ENCODE peak calls at places on chromosomes 16 and 17, in seven cellular contexts. N is mesendoderm; V is fibroblast of pulmonary artery; I is NCI-H774; A is effector CD4-positive, alpha-beta T cell; Z is NCI-H460; H is RCC 7860. X is an unnamed sample.

GRCh38 chr16:88372522-88372921 is 10.2 kb upstream of the ZNF469 start:
- DNase-seq in N (no peak), V (no peak), I (no peak), A (no peak), Z (no peak), H (no peak), X (no peak)

GRCh38 chr17:3812771-3813170 is 11.8 kb upstream of the ITGAE start:
- DNase-seq in N (peak), V (peak), I (no peak), A (no peak), Z (peak), H (no peak), X (no peak)

GRCh38 chr17:83151442-83152220 is 72.2 kb downstream of the METRNL start:
- DNase-seq in N (peak), V (no peak), I (no peak), A (no peak), Z (no peak), H (no peak), X (peak)

GRCh38 chr17:75822119-75822799 is 21.9 kb downstream of the UNC13D start:
- DNase-seq in N (no peak), V (no peak), I (peak), A (no peak), Z (no peak), H (no peak), X (no peak)

GRCh38 chr17:17628388-17629008 is 37.0 kb upstream of the PEMT start:
- DNase-seq in N (no peak), V (no peak), I (no peak), A (no peak), Z (no peak), H (no peak), X (no peak)

GRCh38 chr17:5042152-5043022 is 7.2 kb upstream of the SLC52A1 start:
- DNase-seq in N (no peak), V (no peak), I (no peak), A (no peak), Z (no peak), H (no peak), X (no peak)

GRCh38 chr17:37438141-37438540 is 31.5 kb downstream of the TADA2A start:
- DNase-seq in N (peak), V (no peak), I (no peak), A (no peak), Z (no peak), H (no peak), X (no peak)

GRCh38 chr16:86595983-86596605 is 17.7 kb downstream of the FOXL1 start:
- DNase-seq in N (no peak), V (no peak), I (no peak), A (no peak), Z (no peak), H (peak), X (no peak)

GRCh38 chr17:28279411-28279810 is 39.6 kb upstream of the TMEM97 start:
- DNase-seq in N (no peak), V (peak), I (no peak), A (no peak), Z (no peak), H (no peak), X (no peak)

GRCh38 chr16:51940183-51940582 is 606.8 kb downstream of the TOX3 start:
- DNase-seq in N (no peak), V (no peak), I (no peak), A (no peak), Z (no peak), H (no peak), X (no peak)

GRCh38 chr16:48613061-48613957 is 3.3 kb upstream of the N4BP1 start:
- DNase-seq in N (peak), V (peak), I (no peak), A (peak), Z (no peak), H (no peak), X (no peak)

GRCh38 chr16:27867122-27868110 is 196.1 kb downstream of the GSG1L start:
- DNase-seq in N (peak), V (peak), I (peak), A (peak), Z (peak), H (peak), X (peak)

GRCh38 chr17:60562421-60562820 is 36.4 kb upstream of the APPBP2 start:
- DNase-seq in N (no peak), V (no peak), I (no peak), A (no peak), Z (no peak), H (no peak), X (no peak)

X was measured in astrocyte of the spinal cord.